ENCODE peak calls at places on chromosome 1, in seven cellular contexts. C is fibroblast of mammary gland; B is COR-L47; E is posterior vena cava; H is H9; I is CD4-positive, alpha-beta memory T cell; F is RPMI7951. W is an unnamed sample.

GRCh38 chr1:36448530-36449051 is 1.7 kb downstream of the OSCP1 start:
- DNase-seq in H (no peak), B (no peak), I (no peak), F (no peak), C (no peak), E (no peak), W (no peak)

GRCh38 chr1:151693057-151693651 is 23.4 kb downstream of the CELF3 start:
- DNase-seq in B (peak; percentile 29), I (no peak), C (peak; percentile 44), E (no peak), F (peak; percentile 39), H (no peak), W (no peak)

GRCh38 chr1:46940307-46940706 is 969 bp downstream of the CYP4A11 start:
- DNase-seq in H (no peak), B (no peak), I (no peak), E (no peak), C (no peak), F (no peak), W (no peak)

GRCh38 chr1:156488566-156489165 is 11.9 kb downstream of the MEF2D start:
- DNase-seq in E (no peak), B (no peak), F (no peak), H (no peak), C (no peak), I (no peak), W (no peak)

GRCh38 chr1:27575861-27576331 is 28.0 kb downstream of the AHDC1 start:
- DNase-seq in F (peak; percentile 28), C (no peak), H (peak; percentile 85), E (peak; percentile 89), I (no peak), B (no peak), W (peak; percentile 79)

GRCh38 chr1:235018161-235018560 is 110.5 kb downstream of the TOMM20 start:
- DNase-seq in I (no peak), F (peak; percentile 99), C (peak; percentile 97), E (peak; percentile 85), H (no peak), B (no peak), W (no peak)

GRCh38 chr1:246906833-246907232 is 24.9 kb downstream of the AHCTF1 start:
- DNase-seq in E (no peak), F (no peak), C (no peak), B (no peak), H (no peak), I (no peak), W (no peak)

GRCh38 chr1:39391741-39392679 is 99.4 kb upstream of the BMP8A start:
- DNase-seq in E (no peak), C (peak; percentile 91), B (no peak), I (no peak), H (no peak), F (peak; percentile 90), W (no peak)

GRCh38 chr1:82962658-82963057 is 1036.3 kb downstream of the TTLL7 start:
- DNase-seq in H (no peak), B (no peak), E (no peak), F (no peak), I (no peak), C (no peak), W (no peak)

GRCh38 chr1:96804649-96805048 is 83.1 kb downstream of the PTBP2 start:
- DNase-seq in C (no peak), E (no peak), I (no peak), B (no peak), F (no peak), H (no peak), W (no peak)

GRCh38 chr1:208431721-208432120 is 187.5 kb upstream of the PLXNA2 start:
- DNase-seq in F (peak; percentile 75), B (no peak), E (no peak), I (no peak), H (no peak), C (peak; percentile 35), W (no peak)

GRCh38 chr1:83508485-83509151 is 490.3 kb downstream of the TTLL7 start:
- DNase-seq in E (no peak), I (peak; percentile 67), F (peak; percentile 66), C (peak; percentile 93), H (no peak), B (no peak), W (no peak)

GRCh38 chr1:151537112-151537511 is 3.0 kb upstream of the TUFT1 start:
- DNase-seq in C (peak; percentile 97), H (no peak), F (peak; percentile 87), E (no peak), I (no peak), B (no peak), W (no peak)

GRCh38 chr1:33248244-33248643 is 8.0 kb upstream of the ZNF362 start:
- DNase-seq in F (peak; percentile 49), H (no peak), C (no peak), E (peak; percentile 6), B (no peak), I (no peak), W (no peak)